ENCODE peak calls at places on chromosomes 4 and X, in eight cellular contexts. O is RWPE2, Z is testis, I is transverse colon, J is psoas muscle, D is H9, K is left lung, W is aorta. U is an unnamed sample. For H3K4me1, the result is how much of the 10 kb centered on the place peaks cover.

GRCh38 chr4:30912098-30912719 is 192.0 kb downstream of the PCDH7 start:
- DNase-seq in Z (no peak), K (no peak), J (no peak), O (no peak), I (no peak), D (no peak), W (no peak), U (peak)

GRCh38 chr4:184331155-184331995 is 113.7 kb upstream of the ENPP6 start:
- DNase-seq in J (no peak), O (no peak), W (no peak), K (no peak), Z (peak), I (peak), D (no peak), U (no peak)

GRCh38 chr4:187612211-187612780 is 383.3 kb upstream of the ZFP42 start:
- DNase-seq in K (no peak), O (no peak), I (no peak), Z (no peak), W (no peak), D (no peak), J (no peak), U (no peak)

GRCh38 chr4:81648576-81649272 is 177.0 kb upstream of the RASGEF1B start:
- DNase-seq in Z (no peak), O (no peak), W (no peak), J (no peak), I (peak), D (no peak), K (no peak), U (no peak)

GRCh38 chr4:123104275-123104674 is 181.9 kb upstream of the NUDT6 start:
- DNase-seq in J (no peak), Z (no peak), I (no peak), O (no peak), D (no peak), W (no peak), K (no peak), U (no peak)

GRCh38 chr4:67700119-67700873 is 659 bp downstream of the UBA6 start:
- DNase-seq in J (no peak), I (no peak), Z (no peak), O (no peak), K (no peak), W (peak), D (no peak), U (no peak)

GRCh38 chr4:80266267-80266901 is at the start of gene FGF5:
- DNase-seq in J (peak), K (peak), I (peak), W (peak), O (peak), Z (peak), D (peak), U (peak)

GRCh38 chr4:128284317-128284716 is 3.3 kb downstream of the PGRMC2 start:
- DNase-seq in J (no peak), I (no peak), O (no peak), Z (no peak), W (no peak), D (no peak), K (no peak), U (no peak)

GRCh38 chr4:79609853-79610252 is 201.8 kb upstream of the GK2 start:
- DNase-seq in K (no peak), J (no peak), I (no peak), W (no peak), Z (no peak), D (no peak), O (no peak), U (no peak)

GRCh38 chr4:122889726-122890125 is 32.7 kb downstream of the NUDT6 start:
- DNase-seq in K (no peak), W (no peak), Z (no peak), D (no peak), O (no peak), I (peak), J (no peak), U (no peak)

GRCh38 chr4:1596393-1596792 is 87.7 kb downstream of the FAM53A start:
- DNase-seq in Z (no peak), O (no peak), I (no peak), D (no peak), K (peak), J (no peak), W (peak), U (no peak)

GRCh38 chrX:261167-261857 is 19.9 kb upstream of the PLCXD1 start:
- DNase-seq in I (no peak), D (peak), K (peak), O (peak), W (no peak), J (no peak), Z (no peak), U (no peak)

GRCh38 chr4:141028024-141028529 is 105.2 kb downstream of the RNF150 start:
- DNase-seq in O (no peak), D (no peak), W (no peak), K (no peak), J (no peak), I (no peak), Z (no peak), U (peak)

GRCh38 chrX:94123062-94123461 is 449.1 kb downstream of the FAM133A start:
- DNase-seq in K (no peak), J (no peak), Z (no peak), W (no peak), D (no peak), O (no peak), I (no peak), U (no peak)

GRCh38 chr4:164252286-164252685 is 501.6 kb upstream of the SMIM31 start:
- DNase-seq in O (no peak), Z (no peak), W (no peak), D (peak), J (no peak), I (no peak), K (no peak), U (no peak)

GRCh38 chr4:134126161-134126560 is 75.4 kb downstream of the PABPC4L start:
- DNase-seq in J (no peak), D (no peak), K (no peak), O (no peak), I (no peak), W (no peak), Z (no peak), U (no peak)
- H3K4me1 ChIP-seq in J (under half), D (under half), K (under half), O (under half), I (under half), W (under half), Z (under half), U (under half)

GRCh38 chr4:76987153-76987562 is 37.6 kb downstream of the SEPTIN11 start:
- DNase-seq in K (no peak), J (peak), O (no peak), Z (peak), D (no peak), W (no peak), I (no peak), U (no peak)
- H3K4me1 ChIP-seq in K (half or more), J (under half), O (under half), Z (under half), D (under half), W (under half), I (under half), U (under half)

GRCh38 chr4:53682196-53682595 is 90.9 kb upstream of the LNX1 start:
- DNase-seq in D (no peak), Z (no peak), O (no peak), I (no peak), W (no peak), J (no peak), K (no peak), U (no peak)

GRCh38 chr4:53688186-53688790 is 97.0 kb upstream of the LNX1 start:
- DNase-seq in D (no peak), I (no peak), O (no peak), Z (no peak), J (no peak), W (peak), K (no peak), U (no peak)

GRCh38 chr4:53686521-53686920 is 95.2 kb upstream of the LNX1 start:
- DNase-seq in J (no peak), D (no peak), W (no peak), I (no peak), K (no peak), O (no peak), Z (no peak), U (no peak)

GRCh38 chr4:53682908-53683307 is 91.6 kb upstream of the LNX1 start:
- DNase-seq in I (no peak), K (no peak), J (no peak), D (no peak), Z (no peak), O (no peak), W (no peak), U (no peak)

DNA sequence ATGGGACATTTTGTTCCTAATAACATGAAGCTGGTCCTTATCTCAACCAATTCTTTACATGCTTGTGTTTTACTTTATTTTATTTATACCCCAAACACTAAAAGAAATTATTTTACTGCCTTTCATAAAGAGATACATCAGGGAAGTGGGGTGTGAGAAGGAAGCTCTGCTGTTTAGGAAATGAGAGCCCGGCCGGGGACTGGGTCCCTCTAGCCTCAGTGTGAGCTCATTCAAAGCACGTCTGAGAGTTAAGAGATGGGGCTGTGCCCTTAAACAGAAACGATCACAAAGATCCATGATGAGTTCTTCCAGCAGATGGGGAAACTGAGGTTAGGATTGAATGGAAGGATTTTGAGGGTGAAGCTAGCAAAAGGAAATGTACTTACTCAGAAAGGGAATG is 93.2 kb upstream of the LNX1 start:
- DNase-seq in J (no peak), Z (no peak), D (no peak), W (no peak), K (no peak), I (no peak), O (no peak), U (no peak)
- H3K4me1 ChIP-seq in J (under half), Z (under half), D (under half), W (under half), K (under half), I (under half), O (under half), U (under half)

GRCh38 chr4:101199507-101200285 is 147.6 kb downstream of the PPP3CA start:
- DNase-seq in K (no peak), J (no peak), I (no peak), D (no peak), Z (no peak), W (no peak), O (no peak), U (no peak)

GRCh38 chr4:101200561-101200960 is 146.8 kb downstream of the PPP3CA start:
- DNase-seq in D (no peak), O (no peak), J (no peak), K (no peak), I (no peak), W (no peak), Z (no peak), U (peak)

GRCh38 chr4:101198741-101199339 is 148.5 kb downstream of the PPP3CA start:
- DNase-seq in W (no peak), J (no peak), K (no peak), Z (no peak), I (no peak), D (no peak), O (no peak), U (no peak)

GRCh38 chr4:101201421-101201820 is 145.9 kb downstream of the PPP3CA start:
- DNase-seq in W (no peak), J (no peak), I (no peak), Z (no peak), K (no peak), O (no peak), D (no peak), U (peak)

GRCh38 chr4:101197350-101197749 is 150.0 kb downstream of the PPP3CA start:
- DNase-seq in Z (no peak), W (no peak), O (no peak), J (no peak), D (no peak), K (no peak), I (no peak), U (no peak)
- H3K4me1 ChIP-seq in Z (under half), W (under half), O (under half), J (half or more), D (under half), K (under half), I (under half), U (under half)

GRCh38 chr4:41620594-41621256 is 82.8 kb downstream of the LIMCH1 start:
- DNase-seq in D (peak), I (no peak), J (no peak), K (no peak), W (peak), O (no peak), Z (no peak), U (no peak)
- H3K4me1 ChIP-seq in D (under half), I (under half), J (under half), K (under half), W (under half), O (under half), Z (under half), U (under half)

GRCh38 chr4:15799703-15800102 is 21.6 kb downstream of the CD38 start:
- DNase-seq in Z (no peak), J (no peak), W (no peak), K (no peak), O (no peak), I (no peak), D (no peak), U (no peak)
- H3K4me1 ChIP-seq in Z (under half), J (under half), W (under half), K (under half), O (under half), I (under half), D (under half), U (under half)

GRCh38 chr4:37510626-37511025 is 175.6 kb downstream of the RELL1 start:
- DNase-seq in I (no peak), O (no peak), D (no peak), W (no peak), K (no peak), J (no peak), Z (no peak), U (no peak)
- H3K4me1 ChIP-seq in I (under half), O (under half), D (under half), W (under half), K (under half), J (under half), Z (under half), U (under half)

U was measured in cardiac muscle cell.